ENCODE peak calls at places on chromosomes 7 and 10, in eight cellular contexts. B is adrenal gland; N is hepatocyte; L is CD4-positive, alpha-beta T cell; F is testis; V is fibroblast of lung; Y is iPS DF 6.9; K is HepG2. T is an unnamed sample. For H3K27me3, the result is how much of the 10 kb centered on the place peaks cover.

GRCh38 chr7:32364581-32364980 is 125.6 kb downstream of the LSM5 start:
- DNase-seq in B (no peak), N (no peak), L (no peak), F (no peak), V (no peak), Y (no peak), K (no peak), T (no peak)

GRCh38 chr7:107982918-107983389 is 20.0 kb downstream of the LAMB1 start:
- DNase-seq in B (no peak), N (peak), L (no peak), F (no peak), V (peak), Y (no peak), K (no peak), T (no peak)

GRCh38 chr7:25025218-25025671 is 45.3 kb upstream of the OSBPL3 start:
- DNase-seq in B (no peak), N (peak), L (no peak), F (no peak), V (peak), Y (no peak), K (peak), T (no peak)

GRCh38 chr7:65441010-65441409 is 67.4 kb downstream of the ZNF92 start:
- DNase-seq in B (no peak), N (no peak), L (no peak), F (no peak), V (peak), Y (no peak), K (no peak), T (no peak)

GRCh38 chr10:16803464-16803863 is 13.8 kb downstream of the RSU1 start:
- DNase-seq in B (no peak), N (no peak), L (no peak), F (no peak), V (no peak), Y (no peak), K (no peak), T (no peak)

GRCh38 chr10:43623351-43623750 is 17.1 kb downstream of the ZNF485 start:
- DNase-seq in B (no peak), N (no peak), L (no peak), F (no peak), V (peak), Y (no peak), K (no peak), T (no peak)

GRCh38 chr7:92425311-92425947 is 21.9 kb upstream of the GATAD1 start:
- DNase-seq in B (no peak), N (no peak), L (no peak), F (no peak), V (no peak), Y (no peak), K (no peak), T (peak)

GRCh38 chr7:50679218-50680007 is 103.3 kb downstream of the GRB10 start:
- DNase-seq in B (no peak), N (peak), L (no peak), F (no peak), V (peak), Y (no peak), K (peak), T (no peak)

GRCh38 chr7:539731-540411 is 20.2 kb upstream of the PDGFA start:
- DNase-seq in B (no peak), N (peak), L (no peak), F (no peak), V (peak), Y (no peak), K (peak), T (peak)

GRCh38 chr10:59016043-59016442 is 160.4 kb upstream of the PHYHIPL start:
- DNase-seq in B (no peak), N (no peak), L (no peak), F (no peak), V (no peak), Y (no peak), K (no peak), T (no peak)

GRCh38 chr10:49257159-49257558 is 41.8 kb upstream of the C10orf71 start:
- DNase-seq in B (no peak), N (no peak), L (no peak), F (no peak), V (no peak), Y (no peak), K (no peak), T (no peak)

GRCh38 chr10:124650820-124651401 is 93.3 kb downstream of the FAM53B start:
- DNase-seq in B (no peak), N (no peak), L (peak), F (no peak), V (peak), Y (no peak), K (no peak), T (no peak)

GRCh38 chr10:130511801-130512200 is 375.6 kb downstream of the GLRX3 start:
- DNase-seq in B (no peak), N (no peak), L (no peak), F (no peak), V (no peak), Y (no peak), K (no peak), T (no peak)

GRCh38 chr10:130513686-130514476 is 377.7 kb downstream of the GLRX3 start:
- DNase-seq in B (no peak), N (no peak), L (no peak), F (no peak), V (no peak), Y (no peak), K (no peak), T (no peak)

GRCh38 chr10:130510755-130511154 is 374.6 kb downstream of the GLRX3 start:
- DNase-seq in B (no peak), N (no peak), L (no peak), F (no peak), V (no peak), Y (no peak), K (no peak), T (no peak)

GRCh38 chr10:130515670-130516069 is 379.5 kb downstream of the GLRX3 start:
- DNase-seq in B (no peak), N (no peak), L (no peak), F (no peak), V (no peak), Y (no peak), K (no peak), T (no peak)

GRCh38 chr10:130512936-130513335 is 376.7 kb downstream of the GLRX3 start:
- DNase-seq in B (no peak), N (no peak), L (no peak), F (no peak), V (no peak), Y (no peak), K (no peak), T (no peak)
- H3K27me3 ChIP-seq in B (under half), N (under half), L (under half), F (under half), V (under half), Y (under half), K (under half), T (under half)

GRCh38 chr7:101166909-101167644 is 1.7 kb upstream of the VGF start:
- DNase-seq in B (no peak), N (peak), L (no peak), F (no peak), V (peak), Y (no peak), K (no peak), T (no peak)
- H3K27me3 ChIP-seq in B (half or more), N (half or more), L (half or more), F (under half), V (half or more), Y (under half), K (under half), T (half or more)

GRCh38 chr10:79585870-79586527 is 24.7 kb upstream of the SFTPA1 start:
- DNase-seq in B (no peak), N (no peak), L (no peak), F (no peak), V (no peak), Y (no peak), K (no peak), T (no peak)
- H3K27me3 ChIP-seq in B (under half), N (under half), L (under half), F (under half), V (under half), Y (under half), K (under half), T (under half)

GRCh38 chr7:155463114-155463811 is 5.3 kb downstream of the EN2 start:
- DNase-seq in B (no peak), N (no peak), L (no peak), F (no peak), V (no peak), Y (no peak), K (no peak), T (no peak)
- H3K27me3 ChIP-seq in B (half or more), N (half or more), L (half or more), F (under half), V (half or more), Y (half or more), K (under half), T (under half)

GRCh38 chr10:71205468-71205867 is 6.9 kb upstream of the UNC5B start:
- DNase-seq in B (no peak), N (no peak), L (no peak), F (no peak), V (peak), Y (no peak), K (no peak), T (no peak)

GRCh38 chr10:71207578-71207977 is 4.8 kb upstream of the UNC5B start:
- DNase-seq in B (no peak), N (no peak), L (no peak), F (no peak), V (no peak), Y (no peak), K (no peak), T (no peak)

GRCh38 chr10:71204746-71205145 is 7.6 kb upstream of the UNC5B start:
- DNase-seq in B (no peak), N (no peak), L (no peak), F (no peak), V (peak), Y (no peak), K (no peak), T (no peak)

GRCh38 chr10:71209324-71210030 is 2.9 kb upstream of the UNC5B start:
- DNase-seq in B (no peak), N (no peak), L (no peak), F (no peak), V (no peak), Y (no peak), K (no peak), T (no peak)

GRCh38 chr10:71206911-71207310 is 5.5 kb upstream of the UNC5B start:
- DNase-seq in B (no peak), N (no peak), L (no peak), F (no peak), V (no peak), Y (no peak), K (no peak), T (no peak)
- H3K27me3 ChIP-seq in B (under half), N (under half), L (half or more), F (under half), V (under half), Y (under half), K (under half), T (under half)

GRCh38 chr7:27239780-27240731 is 2.5 kb upstream of the EVX1 start:
- DNase-seq in B (no peak), N (no peak), L (no peak), F (no peak), V (no peak), Y (no peak), K (no peak), T (no peak)

GRCh38 chr7:27243340-27244163 is 950 bp downstream of the EVX1 start:
- DNase-seq in B (no peak), N (no peak), L (no peak), F (no peak), V (no peak), Y (no peak), K (no peak), T (no peak)

GRCh38 chr7:27242580-27243339 is at the start of gene EVX1:
- DNase-seq in B (no peak), N (no peak), L (no peak), F (no peak), V (no peak), Y (no peak), K (no peak), T (no peak)

GRCh38 chr7:27242046-27242579 is 489 bp upstream of the EVX1 start:
- DNase-seq in B (no peak), N (no peak), L (no peak), F (no peak), V (no peak), Y (no peak), K (no peak), T (no peak)

DNA sequence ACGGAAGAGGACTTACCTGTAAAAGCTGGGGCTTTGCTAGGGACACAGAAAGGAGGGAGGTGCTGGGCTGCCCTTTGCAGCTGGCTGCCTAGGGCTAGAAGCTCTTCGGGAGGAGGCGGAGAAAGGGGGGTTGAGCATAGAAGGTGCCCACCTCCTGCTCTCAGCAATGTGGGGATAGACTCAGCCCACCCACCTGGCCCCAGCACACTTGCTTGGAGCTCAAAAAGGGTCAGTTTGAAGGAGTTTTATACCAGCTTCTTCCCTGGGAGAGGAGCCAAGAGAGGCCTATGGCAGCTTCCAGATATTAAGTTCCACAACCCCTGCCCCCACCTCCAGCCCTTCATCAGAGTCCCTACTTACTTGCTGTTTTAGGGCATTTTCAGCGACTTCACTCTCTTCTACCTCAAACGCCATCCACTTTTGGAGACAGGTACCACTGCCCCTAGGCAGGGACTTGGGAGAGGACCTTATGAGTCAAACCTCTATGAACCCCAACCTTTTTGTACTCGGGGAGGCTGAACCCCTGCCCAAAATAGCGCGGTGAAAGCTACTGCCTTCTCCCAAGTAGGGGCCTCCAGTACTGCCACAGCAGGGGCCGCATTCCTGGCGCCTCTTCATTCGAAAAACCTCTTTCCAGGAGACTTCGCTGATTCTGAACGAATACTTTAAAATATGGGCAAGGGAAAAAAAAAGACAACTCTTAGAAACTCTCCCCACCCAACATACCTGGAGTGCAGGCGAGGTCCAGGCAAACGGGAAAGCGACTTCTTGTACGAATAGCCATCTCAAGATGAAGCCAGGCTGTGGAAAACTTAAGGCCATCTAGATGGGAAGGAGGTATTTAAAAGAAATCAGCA is 1.2 kb upstream of the EVX1 start:
- DNase-seq in B (no peak), N (no peak), L (no peak), F (no peak), V (no peak), Y (no peak), K (no peak), T (no peak)
- H3K27me3 ChIP-seq in B (half or more), N (half or more), L (half or more), F (under half), V (half or more), Y (half or more), K (under half), T (under half)

DNA sequence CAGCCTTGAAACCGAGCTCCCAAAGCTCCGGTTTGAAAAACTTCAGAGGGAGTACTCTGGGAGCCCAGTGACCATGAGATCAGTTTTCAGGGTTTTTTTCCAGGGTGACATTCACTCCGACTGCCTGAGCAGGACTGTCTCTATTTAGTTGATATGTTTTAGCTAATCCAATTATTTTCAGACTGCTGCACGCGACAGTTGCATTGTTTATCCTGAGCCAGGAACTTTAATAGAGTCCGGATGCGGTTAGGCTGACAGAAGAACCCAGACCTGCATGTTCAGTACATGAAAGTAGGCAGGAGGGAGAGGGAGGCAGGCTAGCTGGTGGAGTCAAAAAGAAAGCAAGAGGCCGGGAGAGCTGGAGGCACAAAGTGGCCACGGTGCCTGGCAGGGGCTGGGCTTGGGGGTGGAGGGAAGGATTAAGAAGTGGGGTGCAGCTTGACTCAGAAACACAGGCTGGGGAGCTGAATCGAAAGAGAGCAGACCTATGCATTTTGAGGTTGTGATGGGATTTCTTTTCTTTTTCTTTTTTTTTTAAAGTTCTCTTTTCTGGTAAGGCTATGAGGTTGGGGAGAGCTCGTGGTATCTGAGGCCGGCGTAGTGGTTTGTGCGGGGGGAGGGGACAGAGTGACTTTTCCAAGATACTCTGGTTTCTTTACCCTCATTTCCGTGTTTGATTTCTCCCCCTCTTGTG is 5.7 kb downstream of the GATA3 start:
- DNase-seq in B (no peak), N (peak), L (peak), F (no peak), V (peak), Y (no peak), K (no peak), T (no peak)
- H3K27me3 ChIP-seq in B (under half), N (half or more), L (under half), F (under half), V (half or more), Y (half or more), K (under half), T (under half)

DNA sequence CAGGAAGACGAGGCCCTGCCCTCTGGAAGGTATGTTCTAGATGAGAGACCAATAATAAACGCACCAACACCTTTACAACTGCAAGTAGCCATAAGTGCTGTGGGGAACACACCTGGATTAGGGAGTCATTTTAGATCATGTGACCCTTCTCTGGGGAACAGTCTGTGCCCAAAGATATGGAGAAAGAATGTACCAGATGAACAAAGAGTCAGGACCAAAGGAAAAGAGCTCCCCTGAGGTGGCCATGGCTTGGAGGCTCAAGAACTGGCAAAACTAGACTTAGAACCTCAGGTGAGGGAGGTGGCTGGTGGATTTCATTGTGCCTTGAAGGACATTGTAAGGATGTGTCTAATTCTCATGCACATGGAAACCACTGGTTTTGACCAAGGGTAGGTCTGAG is 10.3 kb upstream of the EN2 start:
- DNase-seq in B (no peak), N (no peak), L (no peak), F (no peak), V (no peak), Y (no peak), K (no peak), T (no peak)
- H3K27me3 ChIP-seq in B (half or more), N (half or more), L (under half), F (under half), V (under half), Y (half or more), K (under half), T (under half)

DNA sequence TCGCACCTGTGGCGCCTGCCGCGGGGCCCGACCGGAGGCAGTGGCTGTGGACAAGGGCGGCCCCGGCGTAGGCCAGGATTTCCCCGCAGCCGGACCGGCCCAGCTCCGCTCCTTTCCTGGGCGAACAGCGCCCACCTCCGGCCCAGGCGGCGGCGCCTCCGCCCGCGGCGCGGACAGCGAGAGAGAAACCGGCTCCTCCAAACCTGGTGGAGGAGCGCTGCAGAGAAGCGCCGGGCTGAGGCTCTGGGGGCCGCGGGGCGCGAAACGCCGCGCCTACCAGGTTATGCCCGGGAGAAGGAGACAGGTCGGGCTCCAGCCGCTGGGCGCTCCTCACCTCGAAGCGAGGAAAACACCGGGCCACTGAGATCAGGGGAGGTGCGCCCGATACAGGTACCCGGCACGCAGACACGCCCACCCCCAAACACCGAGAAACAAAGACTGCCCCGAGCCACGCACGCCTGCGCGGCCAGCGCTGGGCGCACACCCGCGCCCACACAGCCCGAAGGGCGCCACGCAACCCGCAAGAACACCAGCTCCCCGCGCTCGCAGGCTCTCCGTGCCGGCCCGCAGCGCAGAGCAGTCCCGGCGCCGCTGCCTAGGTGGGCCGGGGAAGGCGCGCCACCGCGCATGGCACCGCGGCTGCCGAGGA is 3.3 kb downstream of the GRID1 start:
- DNase-seq in B (peak), N (peak), L (no peak), F (peak), V (no peak), Y (no peak), K (no peak), T (peak)
- H3K27me3 ChIP-seq in B (under half), N (half or more), L (under half), F (under half), V (under half), Y (half or more), K (under half), T (under half)

GRCh38 chr7:100808354-100808875 is 18.9 kb downstream of the EPHB4 start:
- DNase-seq in B (no peak), N (no peak), L (no peak), F (no peak), V (no peak), Y (no peak), K (no peak), T (peak)
- H3K27me3 ChIP-seq in B (under half), N (under half), L (under half), F (under half), V (under half), Y (under half), K (under half), T (under half)

T was measured in body of pancreas.